ENCODE peak calls at places on chromosomes 6 and 20, in nine cellular contexts. H is endothelial cell of umbilical vein; J is right lobe of liver; S is transverse colon; M is esophagus muscularis mucosa; B is CD4-positive, alpha-beta T cell; Z is HepG2; X is Peyer's patch; O is cardiac muscle cell. U is an unnamed sample.

GRCh38 chr20:32960849-32961731 is 43.1 kb downstream of the SUN5 start:
- DNase-seq in H (no peak), J (peak; percentile 33), S (no peak), M (peak; percentile 72), B (no peak), Z (no peak), X (peak; percentile 42), O (no peak), U (peak; percentile 74)

GRCh38 chr20:528923-529594 is 14.5 kb downstream of the CSNK2A1 start:
- DNase-seq in H (peak; percentile 57), J (no peak), S (no peak), M (no peak), B (no peak), Z (no peak), X (no peak), O (peak; percentile 73), U (no peak)

GRCh38 chr6:110055387-110055735 is 77.2 kb downstream of the GPR6 start:
- DNase-seq in H (no peak), J (no peak), S (no peak), M (peak; percentile 66), B (no peak), Z (no peak), X (no peak), O (no peak), U (no peak)

GRCh38 chr6:80438728-80439127 is 332.3 kb downstream of the BCKDHB start:
- DNase-seq in H (peak; percentile 29), J (no peak), S (no peak), M (no peak), B (no peak), Z (no peak), X (no peak), O (peak; percentile 66), U (no peak)

GRCh38 chr20:4809707-4810106 is 88.0 kb downstream of the PRND start:
- DNase-seq in H (no peak), J (no peak), S (peak; percentile 23), M (no peak), B (no peak), Z (no peak), X (peak; percentile 77), O (no peak), U (no peak)

GRCh38 chr6:147065786-147066185 is 138.4 kb upstream of the STXBP5 start:
- DNase-seq in H (no peak), J (no peak), S (peak; percentile 20), M (no peak), B (no peak), Z (peak; percentile 34), X (peak; percentile 47), O (no peak), U (no peak)

GRCh38 chr6:88135578-88136114 is 30.5 kb downstream of the CNR1 start:
- DNase-seq in H (no peak), J (no peak), S (no peak), M (no peak), B (no peak), Z (no peak), X (no peak), O (no peak), U (no peak)

GRCh38 chr6:37517411-37517812 is 17.7 kb upstream of the CCDC167 start:
- DNase-seq in H (no peak), J (no peak), S (peak; percentile 31), M (no peak), B (peak; percentile 68), Z (no peak), X (peak; percentile 77), O (no peak), U (no peak)

GRCh38 chr20:50127587-50128519 is 14.9 kb upstream of the UBE2V1 start:
- DNase-seq in H (no peak), J (no peak), S (no peak), M (no peak), B (no peak), Z (no peak), X (no peak), O (no peak), U (no peak)

GRCh38 chr6:125745281-125746018 is 4.0 kb upstream of the HEY2 start:
- DNase-seq in H (no peak), J (peak; percentile 52), S (no peak), M (no peak), B (no peak), Z (no peak), X (no peak), O (no peak), U (no peak)

GRCh38 chr20:31670371-31671228 is 32.9 kb downstream of the COX4I2 start:
- DNase-seq in H (no peak), J (no peak), S (peak; percentile 69), M (no peak), B (no peak), Z (no peak), X (peak; percentile 52), O (no peak), U (no peak)

GRCh38 chr6:13767121-13767794 is 47.1 kb downstream of the MCUR1 start:
- DNase-seq in H (peak; percentile 26), J (no peak), S (peak; percentile 53), M (no peak), B (peak; percentile 47), Z (no peak), X (peak; percentile 70), O (peak; percentile 40), U (no peak)

GRCh38 chr20:48490976-48491657 is 336.7 kb downstream of the PREX1 start:
- DNase-seq in H (no peak), J (no peak), S (peak; percentile 1), M (no peak), B (no peak), Z (no peak), X (no peak), O (no peak), U (peak; percentile 65)

GRCh38 chr6:154509421-154510143 is 903 bp downstream of the CNKSR3 start:
- DNase-seq in H (peak; percentile 35), J (peak; percentile 61), S (peak; percentile 34), M (no peak), B (no peak), Z (peak; percentile 44), X (peak; percentile 51), O (peak; percentile 41), U (no peak)

GRCh38 chr6:168574075-168574698 is 133.2 kb downstream of the SMOC2 start:
- DNase-seq in H (no peak), J (no peak), S (no peak), M (no peak), B (no peak), Z (no peak), X (no peak), O (no peak), U (peak; percentile 93)

GRCh38 chr6:168574699-168575195 is 133.8 kb downstream of the SMOC2 start:
- DNase-seq in H (no peak), J (no peak), S (peak; percentile 64), M (peak; percentile 95), B (no peak), Z (no peak), X (no peak), O (peak; percentile 61), U (peak; percentile 84)

GRCh38 chr6:168570211-168570610 is 129.2 kb downstream of the SMOC2 start:
- DNase-seq in H (no peak), J (no peak), S (no peak), M (no peak), B (no peak), Z (no peak), X (no peak), O (no peak), U (no peak)

GRCh38 chr6:168575346-168576098 is 134.5 kb downstream of the SMOC2 start:
- DNase-seq in H (no peak), J (no peak), S (no peak), M (no peak), B (no peak), Z (no peak), X (no peak), O (no peak), U (peak; percentile 93)

GRCh38 chr6:168571268-168571667 is 130.3 kb downstream of the SMOC2 start:
- DNase-seq in H (no peak), J (no peak), S (no peak), M (no peak), B (no peak), Z (no peak), X (no peak), O (no peak), U (peak; percentile 88)
- H3K9me3 ChIP-seq in H (peaks cover 3% of the 10 kb centered on the region), J (no peaks in the 10 kb centered on the region), S (no peaks in the 10 kb centered on the region), M (no peaks in the 10 kb centered on the region), B (no peaks in the 10 kb centered on the region), Z (no peaks in the 10 kb centered on the region), X (no peaks in the 10 kb centered on the region), O (no peaks in the 10 kb centered on the region), U (no peaks in the 10 kb centered on the region)

GRCh38 chr20:59726196-59726595 is 121.9 kb downstream of the PHACTR3 start:
- DNase-seq in H (no peak), J (no peak), S (no peak), M (no peak), B (no peak), Z (no peak), X (no peak), O (no peak), U (no peak)
- H3K9me3 ChIP-seq in H (peaks cover 5% of the 10 kb centered on the region), J (no peaks in the 10 kb centered on the region), S (no peaks in the 10 kb centered on the region), M (no peaks in the 10 kb centered on the region), B (no peaks in the 10 kb centered on the region), Z (no peaks in the 10 kb centered on the region), X (no peaks in the 10 kb centered on the region), O (no peaks in the 10 kb centered on the region), U (no peaks in the 10 kb centered on the region)

DNA sequence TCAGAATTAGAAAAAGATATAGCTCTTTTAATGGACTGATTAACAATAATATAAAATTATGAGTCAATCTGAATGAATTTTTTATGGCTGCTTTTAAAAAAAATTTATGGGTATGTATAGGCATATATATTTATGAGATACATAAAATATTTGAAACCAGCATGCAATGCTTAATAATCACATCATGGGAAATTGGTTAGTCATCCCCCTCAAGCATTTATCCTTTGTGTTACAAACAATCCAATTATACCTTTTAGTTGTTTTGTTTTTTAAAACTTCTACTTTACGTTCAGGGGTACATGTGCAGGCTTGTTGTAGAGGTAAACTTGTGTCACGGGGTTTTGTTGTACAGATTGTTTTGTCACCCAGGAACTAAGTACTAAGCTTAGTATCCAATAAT is 63.4 kb upstream of the HMGCLL1 start:
- DNase-seq in H (no peak), J (no peak), S (no peak), M (no peak), B (no peak), Z (no peak), X (no peak), O (no peak), U (no peak)
- H3K9me3 ChIP-seq in H (no peaks in the 10 kb centered on the region), J (no peaks in the 10 kb centered on the region), S (no peaks in the 10 kb centered on the region), M (no peaks in the 10 kb centered on the region), B (peaks cover 8% of the 10 kb centered on the region), Z (no peaks in the 10 kb centered on the region), X (no peaks in the 10 kb centered on the region), O (no peaks in the 10 kb centered on the region), U (no peaks in the 10 kb centered on the region)

GRCh38 chr6:39995633-39996032 is 61.4 kb upstream of the MOCS1 start:
- DNase-seq in H (no peak), J (no peak), S (peak; percentile 15), M (no peak), B (no peak), Z (no peak), X (no peak), O (no peak), U (no peak)

GRCh38 chr6:39998126-39998525 is 63.9 kb upstream of the MOCS1 start:
- DNase-seq in H (no peak), J (no peak), S (no peak), M (peak; percentile 19), B (no peak), Z (no peak), X (no peak), O (no peak), U (no peak)

GRCh38 chr6:40000964-40001515 is 66.8 kb upstream of the MOCS1 start:
- DNase-seq in H (no peak), J (no peak), S (no peak), M (peak; percentile 74), B (no peak), Z (no peak), X (no peak), O (no peak), U (no peak)

GRCh38 chr6:39999006-39999867 is 65.0 kb upstream of the MOCS1 start:
- DNase-seq in H (no peak), J (no peak), S (no peak), M (peak; percentile 19), B (no peak), Z (no peak), X (no peak), O (no peak), U (no peak)

GRCh38 chr6:39997101-39997635 is 62.9 kb upstream of the MOCS1 start:
- DNase-seq in H (no peak), J (no peak), S (no peak), M (no peak), B (no peak), Z (no peak), X (no peak), O (no peak), U (no peak)
- H3K9me3 ChIP-seq in H (peaks cover 3% of the 10 kb centered on the region), J (no peaks in the 10 kb centered on the region), S (peaks cover 17% of the 10 kb centered on the region), M (peaks cover 11% of the 10 kb centered on the region), B (peaks cover 28% of the 10 kb centered on the region), Z (peaks cover 99% of the 10 kb centered on the region), X (peaks cover 8% of the 10 kb centered on the region), O (no peaks in the 10 kb centered on the region), U (peaks cover 5% of the 10 kb centered on the region)